ENCODE peak calls at places on chromosomes 1 and 21, in five cellular contexts. V is breast epithelium, F is GM12864, C is body of pancreas, X is mammary epithelial cell. E is an unnamed sample.

GRCh38 chr1:40059292-40059959 is 18.9 kb downstream of the CAP1 start:
- DNase-seq in F (peak; percentile 36), V (no peak), C (no peak), X (peak; percentile 55), E (no peak)

GRCh38 chr21:46619846-46620245 is 15.0 kb upstream of the S100B start:
- DNase-seq in X (no peak), C (no peak), F (no peak), V (no peak), E (no peak)

GRCh38 chr21:26553921-26554320 is 19.2 kb downstream of the CYYR1 start:
- DNase-seq in X (no peak), V (no peak), C (no peak), F (no peak), E (no peak)

GRCh38 chr1:212938846-212939245 is 11.5 kb upstream of the VASH2 start:
- DNase-seq in F (no peak), C (no peak), V (no peak), X (no peak), E (no peak)

GRCh38 chr1:26833432-26834405 is 7.2 kb downstream of the ZDHHC18 start:
- DNase-seq in F (peak; percentile 92), X (no peak), C (no peak), V (no peak), E (no peak)

GRCh38 chr1:71522721-71523120 is 441.9 kb upstream of the ZRANB2 start:
- DNase-seq in C (no peak), V (no peak), F (no peak), X (no peak), E (no peak)

GRCh38 chr1:157734328-157734727 is 33.8 kb upstream of the FCRL3 start:
- DNase-seq in F (peak; percentile 7), C (no peak), X (no peak), V (no peak), E (no peak)

GRCh38 chr1:27891196-27891889 is 19.0 kb downstream of the THEMIS2 start:
- DNase-seq in C (no peak), F (peak; percentile 85), X (no peak), V (no peak), E (no peak)

GRCh38 chr21:31855180-31855579 is 17.6 kb upstream of the HUNK start:
- DNase-seq in X (no peak), F (no peak), C (no peak), V (no peak), E (no peak)

GRCh38 chr1:208006258-208006920 is 95.5 kb upstream of the CD34 start:
- DNase-seq in F (no peak), X (no peak), C (no peak), V (no peak), E (no peak)

GRCh38 chr1:118945460-118945859 is 42.7 kb downstream of the TBX15 start:
- DNase-seq in X (peak; percentile 6), F (no peak), C (no peak), V (no peak), E (no peak)

GRCh38 chr1:221549815-221550214 is 192.1 kb downstream of the DUSP10 start:
- DNase-seq in F (no peak), X (peak; percentile 8), C (no peak), V (no peak), E (no peak)

GRCh38 chr1:171739646-171740045 is 2.2 kb downstream of the VAMP4 start:
- DNase-seq in F (no peak), X (no peak), V (no peak), C (no peak), E (no peak)

GRCh38 chr21:44834951-44835646 is 17.2 kb upstream of the SUMO3 start:
- DNase-seq in C (no peak), F (no peak), V (peak; percentile 46), X (no peak), E (no peak)

GRCh38 chr1:71196685-71197084 is 115.8 kb upstream of the ZRANB2 start:
- DNase-seq in V (no peak), F (no peak), X (peak; percentile 11), C (no peak), E (peak; percentile 15)

GRCh38 chr1:179369751-179370341 is 4.1 kb downstream of the AXDND1 start:
- DNase-seq in X (peak; percentile 48), F (no peak), C (peak; percentile 28), V (no peak), E (peak; percentile 65)

GRCh38 chr1:109838838-109839240 is 71.8 kb upstream of the CSF1 start:
- DNase-seq in V (no peak), C (no peak), X (peak; percentile 57), F (no peak), E (no peak)

GRCh38 chr1:3054474-3054873 is 14.5 kb upstream of the PRDM16 start:
- DNase-seq in C (no peak), F (no peak), V (peak; percentile 39), X (no peak), E (no peak)

GRCh38 chr1:158813159-158813558 is 18.0 kb upstream of the MNDA start:
- DNase-seq in X (no peak), F (no peak), V (no peak), C (no peak), E (no peak)

GRCh38 chr1:29991025-29991424 is 732.4 kb downstream of the MATN1 start:
- DNase-seq in C (peak; percentile 22), X (peak; percentile 12), F (no peak), V (no peak), E (no peak)

GRCh38 chr1:6393400-6394187 is at the start of gene ACOT7:
- DNase-seq in X (peak; percentile 92), F (peak; percentile 47), V (peak; percentile 85), C (peak; percentile 90), E (peak; percentile 53)

GRCh38 chr1:21952806-21953514 is 15.8 kb upstream of the HSPG2 start:
- DNase-seq in F (no peak), V (no peak), X (no peak), C (no peak), E (no peak)

GRCh38 chr1:180175291-180175690 is 20.6 kb downstream of the QSOX1 start:
- DNase-seq in X (no peak), V (no peak), F (no peak), C (no peak), E (no peak)

GRCh38 chr1:17957588-17958267 is 149.9 kb upstream of the IGSF21 start:
- DNase-seq in F (no peak), X (peak; percentile 23), V (no peak), C (no peak), E (no peak)

GRCh38 chr1:184860535-184860934 is 105.9 kb upstream of the EDEM3 start:
- DNase-seq in F (no peak), X (no peak), V (no peak), C (no peak), E (no peak)

GRCh38 chr1:47998396-47998990 is 1.3 kb upstream of the TRABD2B start:
- DNase-seq in C (no peak), X (no peak), V (no peak), F (no peak), E (no peak)

GRCh38 chr1:55425310-55425930 is 210.3 kb upstream of the USP24 start:
- DNase-seq in V (no peak), F (no peak), X (no peak), C (no peak), E (no peak)

GRCh38 chr1:10320336-10320735 is 78.5 kb upstream of the PGD start:
- DNase-seq in V (no peak), C (no peak), F (no peak), X (no peak), E (no peak)

GRCh38 chr1:10322821-10323220 is 76.0 kb upstream of the PGD start:
- DNase-seq in C (no peak), X (no peak), V (no peak), F (no peak), E (no peak)

GRCh38 chr1:10328534-10328933 is 70.3 kb upstream of the PGD start:
- DNase-seq in C (no peak), X (no peak), V (no peak), F (no peak), E (no peak)

GRCh38 chr1:10325521-10325920 is 73.3 kb upstream of the PGD start:
- DNase-seq in F (no peak), V (no peak), C (no peak), X (no peak), E (no peak)

DNA sequence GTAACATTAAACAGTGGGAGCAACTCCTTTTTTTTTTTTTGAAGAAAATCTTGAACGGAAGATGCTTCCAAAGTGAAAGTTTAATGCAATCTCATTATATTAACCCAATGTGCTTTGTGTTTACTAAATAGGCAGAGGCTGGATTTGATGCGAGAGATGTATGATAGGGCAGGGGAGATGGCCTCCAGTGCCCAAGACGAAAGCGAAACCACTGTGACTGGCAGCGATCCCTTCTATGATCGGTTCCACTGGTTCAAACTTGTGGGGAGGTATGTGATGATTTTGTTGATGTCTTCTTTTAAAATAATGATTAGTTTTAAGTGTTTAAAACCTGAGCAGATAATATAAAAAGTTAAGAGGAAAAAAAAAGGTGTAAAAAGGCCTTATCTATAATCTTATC is 74.2 kb upstream of the PGD start:
- DNase-seq in V (no peak), X (no peak), F (no peak), C (no peak), E (no peak)
- H3K4me3 ChIP-seq in V (no peak overlapping the region), X (no peak overlapping the region), F (no peak overlapping the region), C (no peak overlapping the region), E (no peak overlapping the region)

GRCh38 chr1:56831874-56832693 is 12.9 kb upstream of the FYB2 start:
- DNase-seq in V (peak; percentile 65), C (peak; percentile 76), X (peak; percentile 81), F (peak; percentile 8), E (peak; percentile 77)
- H3K4me3 ChIP-seq in V (no peak overlapping the region), C (no peak overlapping the region), X (no peak overlapping the region), F (no peak overlapping the region), E (no peak overlapping the region)

GRCh38 chr1:16443975-16444745 is 3.6 kb downstream of the NECAP2 start:
- DNase-seq in V (no peak), F (no peak), X (no peak), C (no peak), E (no peak)

GRCh38 chr1:16442941-16443340 is 2.4 kb downstream of the NECAP2 start:
- DNase-seq in F (no peak), X (no peak), V (no peak), C (no peak), E (no peak)

GRCh38 chr1:16440480-16441311 is at the start of gene NECAP2:
- DNase-seq in F (peak; percentile 80), C (peak; percentile 93), V (peak; percentile 91), X (peak; percentile 80), E (peak; percentile 81)

GRCh38 chr1:16441312-16441641 is 753 bp downstream of the NECAP2 start:
- DNase-seq in V (no peak), X (no peak), F (no peak), C (no peak), E (no peak)

DNA sequence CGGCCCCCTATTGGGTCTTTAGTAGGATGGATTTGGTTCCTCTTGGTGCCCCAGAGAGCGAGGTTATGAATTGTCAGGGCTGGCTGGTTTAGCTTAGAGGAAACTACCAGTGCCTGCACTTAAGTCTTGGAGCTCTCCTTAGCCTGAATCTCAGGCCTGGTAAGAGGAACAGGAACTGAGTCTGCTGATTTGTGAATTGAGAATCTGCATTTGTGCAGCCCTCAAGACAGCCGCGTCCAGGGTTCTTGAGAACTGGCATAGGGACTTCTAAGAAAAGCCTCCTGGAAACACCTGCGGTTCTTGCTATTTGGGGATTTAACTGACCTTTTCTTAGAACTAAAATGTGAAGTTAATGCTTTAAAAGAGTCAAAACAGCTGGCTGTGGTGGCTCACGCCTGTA is 1.7 kb downstream of the NECAP2 start:
- DNase-seq in F (no peak), V (no peak), X (no peak), C (no peak), E (no peak)
- H3K4me3 ChIP-seq in F (peak overlapping the region; percentile 99), V (no peak overlapping the region), X (no peak overlapping the region), C (no peak overlapping the region), E (no peak overlapping the region)

GRCh38 chr1:23977187-23977853 is 2.8 kb downstream of the SRSF10 start:
- DNase-seq in C (no peak), F (no peak), V (no peak), X (no peak), E (no peak)
- H3K4me3 ChIP-seq in C (no peak overlapping the region), F (peak overlapping the region; percentile 15), V (peak overlapping the region; percentile 13), X (peak overlapping the region; percentile 9), E (no peak overlapping the region)

GRCh38 chr1:209427811-209428210 is 155.7 kb upstream of the CAMK1G start:
- DNase-seq in F (no peak), X (peak; percentile 66), C (no peak), V (no peak), E (no peak)
- H3K4me3 ChIP-seq in F (no peak overlapping the region), X (peak overlapping the region; percentile 98), C (no peak overlapping the region), V (peak overlapping the region; percentile 74), E (no peak overlapping the region)